ENCODE peak calls at places on chromosomes 6 and 20, in seven cellular contexts. One of them, this sample, is unnamed.

GRCh38 chr6:17393335-17394191 is at the start of gene CAP2:
- DNase-seq in OCI-LY7: no peak
- DNase-seq in right cardiac atrium: peak; percentile 61
- DNase-seq in tibial nerve: no peak
- DNase-seq in stomach: peak; percentile 28
- DNase-seq in PC-3: peak; percentile 74
- DNase-seq in left ventricle myocardium inferior: peak; percentile 68
- DNase-seq in this sample: peak; percentile 77

GRCh38 chr6:126228001-126228791 is 111.7 kb upstream of the CENPW start:
- DNase-seq in PC-3: no peak
- DNase-seq in stomach: no peak
- DNase-seq in left ventricle myocardium inferior: no peak
- DNase-seq in right cardiac atrium: no peak
- DNase-seq in tibial nerve: no peak
- DNase-seq in OCI-LY7: no peak
- DNase-seq in this sample: no peak

GRCh38 chr6:44058617-44059358 is 68.5 kb downstream of the MRPL14 start:
- DNase-seq in PC-3: peak; percentile 98
- DNase-seq in left ventricle myocardium inferior: peak; percentile 77
- DNase-seq in stomach: peak; percentile 74
- DNase-seq in OCI-LY7: no peak
- DNase-seq in tibial nerve: peak; percentile 46
- DNase-seq in right cardiac atrium: peak; percentile 91
- DNase-seq in this sample: peak; percentile 95

GRCh38 chr6:160883999-160884398 is 107.6 kb upstream of the MAP3K4 start:
- DNase-seq in left ventricle myocardium inferior: no peak
- DNase-seq in tibial nerve: no peak
- DNase-seq in right cardiac atrium: no peak
- DNase-seq in OCI-LY7: no peak
- DNase-seq in PC-3: no peak
- DNase-seq in stomach: no peak
- DNase-seq in this sample: no peak

GRCh38 chr20:57627972-57628650 is 7.9 kb upstream of the ZBP1 start:
- DNase-seq in OCI-LY7: peak; percentile 79
- DNase-seq in left ventricle myocardium inferior: peak; percentile 61
- DNase-seq in tibial nerve: peak; percentile 37
- DNase-seq in PC-3: peak; percentile 51
- DNase-seq in stomach: no peak
- DNase-seq in right cardiac atrium: no peak
- DNase-seq in this sample: peak; percentile 69

GRCh38 chr6:44969446-44970175 is 358.5 kb upstream of the RUNX2 start:
- DNase-seq in OCI-LY7: no peak
- DNase-seq in left ventricle myocardium inferior: no peak
- DNase-seq in right cardiac atrium: no peak
- DNase-seq in tibial nerve: no peak
- DNase-seq in stomach: no peak
- DNase-seq in PC-3: no peak
- DNase-seq in this sample: no peak

GRCh38 chr6:56528412-56528841 is 114.3 kb downstream of the DST start:
- DNase-seq in right cardiac atrium: no peak
- DNase-seq in OCI-LY7: no peak
- DNase-seq in stomach: no peak
- DNase-seq in PC-3: peak; percentile 87
- DNase-seq in tibial nerve: no peak
- DNase-seq in left ventricle myocardium inferior: no peak
- DNase-seq in this sample: no peak

GRCh38 chr20:51156041-51156795 is 133.3 kb upstream of the KCNG1 start:
- DNase-seq in stomach: no peak
- DNase-seq in PC-3: no peak
- DNase-seq in OCI-LY7: no peak
- DNase-seq in right cardiac atrium: no peak
- DNase-seq in left ventricle myocardium inferior: no peak
- DNase-seq in tibial nerve: no peak
- DNase-seq in this sample: no peak

GRCh38 chr6:140436023-140436811 is 1061.8 kb upstream of the CITED2 start:
- DNase-seq in PC-3: no peak
- DNase-seq in OCI-LY7: no peak
- DNase-seq in left ventricle myocardium inferior: no peak
- DNase-seq in right cardiac atrium: no peak
- DNase-seq in stomach: no peak
- DNase-seq in tibial nerve: no peak
- DNase-seq in this sample: no peak

GRCh38 chr6:154653853-154654252 is 79.4 kb upstream of the SCAF8 start:
- DNase-seq in OCI-LY7: no peak
- DNase-seq in tibial nerve: no peak
- DNase-seq in right cardiac atrium: peak; percentile 20
- DNase-seq in left ventricle myocardium inferior: no peak
- DNase-seq in PC-3: peak; percentile 48
- DNase-seq in stomach: no peak
- DNase-seq in this sample: no peak

GRCh38 chr20:16064991-16065707 is 508.1 kb downstream of the KIF16B start:
- DNase-seq in tibial nerve: no peak
- DNase-seq in right cardiac atrium: no peak
- DNase-seq in stomach: no peak
- DNase-seq in left ventricle myocardium inferior: no peak
- DNase-seq in OCI-LY7: no peak
- DNase-seq in PC-3: no peak
- DNase-seq in this sample: no peak

GRCh38 chr20:46023148-46023484 is 5.9 kb upstream of the SLC12A5 start:
- DNase-seq in tibial nerve: no peak
- DNase-seq in right cardiac atrium: no peak
- DNase-seq in OCI-LY7: no peak
- DNase-seq in stomach: no peak
- DNase-seq in left ventricle myocardium inferior: no peak
- DNase-seq in PC-3: no peak
- DNase-seq in this sample: no peak

GRCh38 chr6:152598421-152598820 is 38.7 kb downstream of the SYNE1 start:
- DNase-seq in stomach: no peak
- DNase-seq in right cardiac atrium: no peak
- DNase-seq in PC-3: no peak
- DNase-seq in tibial nerve: no peak
- DNase-seq in left ventricle myocardium inferior: no peak
- DNase-seq in OCI-LY7: no peak
- DNase-seq in this sample: no peak

GRCh38 chr6:75602164-75602896 is 650 bp downstream of the SENP6 start:
- DNase-seq in OCI-LY7: peak; percentile 64
- DNase-seq in PC-3: no peak
- DNase-seq in tibial nerve: no peak
- DNase-seq in stomach: peak; percentile 47
- DNase-seq in left ventricle myocardium inferior: peak; percentile 45
- DNase-seq in right cardiac atrium: peak; percentile 43
- DNase-seq in this sample: peak; percentile 59

GRCh38 chr20:6612615-6612917 is 154.9 kb upstream of the BMP2 start:
- DNase-seq in PC-3: no peak
- DNase-seq in stomach: no peak
- DNase-seq in left ventricle myocardium inferior: no peak
- DNase-seq in right cardiac atrium: no peak
- DNase-seq in OCI-LY7: no peak
- DNase-seq in tibial nerve: no peak
- DNase-seq in this sample: no peak

GRCh38 chr6:101208152-101208551 is 185.4 kb upstream of the GRIK2 start:
- DNase-seq in stomach: no peak
- DNase-seq in PC-3: no peak
- DNase-seq in left ventricle myocardium inferior: no peak
- DNase-seq in OCI-LY7: no peak
- DNase-seq in tibial nerve: no peak
- DNase-seq in right cardiac atrium: no peak
- DNase-seq in this sample: no peak

GRCh38 chr20:61771805-61772350 is 293.8 kb downstream of the TAF4 start:
- DNase-seq in tibial nerve: no peak
- DNase-seq in OCI-LY7: no peak
- DNase-seq in left ventricle myocardium inferior: no peak
- DNase-seq in right cardiac atrium: no peak
- DNase-seq in PC-3: no peak
- DNase-seq in stomach: no peak
- DNase-seq in this sample: peak; percentile 43

GRCh38 chr6:152206072-152206818 is 398.8 kb downstream of the ESR1 start:
- DNase-seq in left ventricle myocardium inferior: peak; percentile 26
- DNase-seq in tibial nerve: no peak
- DNase-seq in OCI-LY7: peak; percentile 32
- DNase-seq in stomach: peak; percentile 29
- DNase-seq in right cardiac atrium: peak; percentile 34
- DNase-seq in PC-3: peak; percentile 9
- DNase-seq in this sample: peak; percentile 58

GRCh38 chr20:24470031-24470781 is 777 bp downstream of the SYNDIG1 start:
- DNase-seq in right cardiac atrium: no peak
- DNase-seq in PC-3: no peak
- DNase-seq in stomach: no peak
- DNase-seq in left ventricle myocardium inferior: no peak
- DNase-seq in OCI-LY7: no peak
- DNase-seq in tibial nerve: no peak
- DNase-seq in this sample: no peak

GRCh38 chr20:48733296-48733790 is 94.5 kb downstream of the PREX1 start:
- DNase-seq in PC-3: no peak
- DNase-seq in right cardiac atrium: no peak
- DNase-seq in left ventricle myocardium inferior: no peak
- DNase-seq in tibial nerve: no peak
- DNase-seq in OCI-LY7: peak; percentile 24
- DNase-seq in stomach: no peak
- DNase-seq in this sample: no peak

GRCh38 chr6:44696099-44696498 is 308.6 kb downstream of the CDC5L start:
- DNase-seq in right cardiac atrium: no peak
- DNase-seq in tibial nerve: no peak
- DNase-seq in left ventricle myocardium inferior: no peak
- DNase-seq in OCI-LY7: no peak
- DNase-seq in PC-3: peak; percentile 25
- DNase-seq in stomach: no peak
- DNase-seq in this sample: no peak

GRCh38 chr6:22146581-22147468 is 150.0 kb downstream of the PRL start:
- DNase-seq in OCI-LY7: no peak
- DNase-seq in stomach: no peak
- DNase-seq in left ventricle myocardium inferior: no peak
- DNase-seq in PC-3: no peak
- DNase-seq in tibial nerve: no peak
- DNase-seq in right cardiac atrium: no peak
- DNase-seq in this sample: no peak

GRCh38 chr20:13212750-13213149 is 8.3 kb upstream of the ISM1 start:
- DNase-seq in left ventricle myocardium inferior: no peak
- DNase-seq in right cardiac atrium: no peak
- DNase-seq in PC-3: no peak
- DNase-seq in OCI-LY7: no peak
- DNase-seq in tibial nerve: no peak
- DNase-seq in stomach: no peak
- DNase-seq in this sample: no peak

GRCh38 chr6:168113226-168113625 is 34.2 kb upstream of the FRMD1 start:
- DNase-seq in right cardiac atrium: no peak
- DNase-seq in tibial nerve: no peak
- DNase-seq in stomach: no peak
- DNase-seq in left ventricle myocardium inferior: no peak
- DNase-seq in PC-3: no peak
- DNase-seq in OCI-LY7: no peak
- DNase-seq in this sample: no peak

GRCh38 chr6:157759028-157759427 is 64.0 kb upstream of the SNX9 start:
- DNase-seq in right cardiac atrium: no peak
- DNase-seq in stomach: no peak
- DNase-seq in left ventricle myocardium inferior: no peak
- DNase-seq in tibial nerve: no peak
- DNase-seq in PC-3: peak; percentile 30
- DNase-seq in OCI-LY7: no peak
- DNase-seq in this sample: no peak

GRCh38 chr6:73722318-73723060 is 26.5 kb downstream of the CD109 start:
- DNase-seq in stomach: no peak
- DNase-seq in OCI-LY7: no peak
- DNase-seq in PC-3: peak; percentile 39
- DNase-seq in tibial nerve: no peak
- DNase-seq in right cardiac atrium: no peak
- DNase-seq in left ventricle myocardium inferior: no peak
- DNase-seq in this sample: no peak

GRCh38 chr20:23106271-23106851 is 20.2 kb upstream of the CD93 start:
- DNase-seq in left ventricle myocardium inferior: no peak
- DNase-seq in OCI-LY7: no peak
- DNase-seq in PC-3: peak; percentile 4
- DNase-seq in tibial nerve: no peak
- DNase-seq in right cardiac atrium: peak; percentile 15
- DNase-seq in stomach: no peak
- DNase-seq in this sample: no peak

DNA sequence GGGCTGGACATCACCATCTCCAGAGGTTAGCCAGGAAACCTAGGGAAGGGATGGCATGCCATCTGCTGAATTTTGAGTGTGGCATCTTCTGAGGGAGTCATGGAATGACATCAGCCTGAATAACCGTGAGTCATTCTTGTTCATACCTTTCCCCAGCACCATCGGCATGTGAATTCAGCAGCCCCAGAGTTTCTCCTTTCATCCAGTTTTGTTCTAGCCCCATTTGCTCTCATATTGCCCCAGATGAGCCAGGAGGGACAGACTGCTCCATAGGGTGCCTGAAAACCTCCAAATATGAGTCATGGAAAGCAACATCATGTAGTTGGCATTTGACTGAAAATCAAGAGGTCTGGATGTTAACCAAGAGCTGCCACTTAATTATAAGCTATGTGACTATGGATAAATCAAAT is 219.2 kb upstream of the SGK1 start:
- DNase-seq in tibial nerve: no peak
- DNase-seq in OCI-LY7: no peak
- DNase-seq in right cardiac atrium: no peak
- DNase-seq in PC-3: peak; percentile 93
- DNase-seq in left ventricle myocardium inferior: no peak
- DNase-seq in stomach: no peak
- DNase-seq in this sample: no peak
- H3K4me3 ChIP-seq in tibial nerve: no peak overlapping the region
- H3K4me3 ChIP-seq in OCI-LY7: no peak overlapping the region
- H3K4me3 ChIP-seq in right cardiac atrium: no peak overlapping the region
- H3K4me3 ChIP-seq in PC-3: no peak overlapping the region
- H3K4me3 ChIP-seq in left ventricle myocardium inferior: no peak overlapping the region
- H3K4me3 ChIP-seq in stomach: no peak overlapping the region
- H3K4me3 ChIP-seq in this sample: no peak overlapping the region

GRCh38 chr6:119034827-119035458 is 43.5 kb downstream of the FAM184A start:
- DNase-seq in PC-3: no peak
- DNase-seq in tibial nerve: no peak
- DNase-seq in left ventricle myocardium inferior: no peak
- DNase-seq in right cardiac atrium: no peak
- DNase-seq in OCI-LY7: no peak
- DNase-seq in stomach: no peak
- DNase-seq in this sample: no peak
- H3K4me1 ChIP-seq in PC-3: no peaks in the 10 kb centered on the region
- H3K4me1 ChIP-seq in tibial nerve: no peaks in the 10 kb centered on the region
- H3K4me1 ChIP-seq in left ventricle myocardium inferior: peaks cover 17% of the 10 kb centered on the region
- H3K4me1 ChIP-seq in right cardiac atrium: no peaks in the 10 kb centered on the region
- H3K4me1 ChIP-seq in OCI-LY7: no peaks in the 10 kb centered on the region
- H3K4me1 ChIP-seq in stomach: no peaks in the 10 kb centered on the region
- H3K4me1 ChIP-seq in this sample: no peaks in the 10 kb centered on the region

DNA sequence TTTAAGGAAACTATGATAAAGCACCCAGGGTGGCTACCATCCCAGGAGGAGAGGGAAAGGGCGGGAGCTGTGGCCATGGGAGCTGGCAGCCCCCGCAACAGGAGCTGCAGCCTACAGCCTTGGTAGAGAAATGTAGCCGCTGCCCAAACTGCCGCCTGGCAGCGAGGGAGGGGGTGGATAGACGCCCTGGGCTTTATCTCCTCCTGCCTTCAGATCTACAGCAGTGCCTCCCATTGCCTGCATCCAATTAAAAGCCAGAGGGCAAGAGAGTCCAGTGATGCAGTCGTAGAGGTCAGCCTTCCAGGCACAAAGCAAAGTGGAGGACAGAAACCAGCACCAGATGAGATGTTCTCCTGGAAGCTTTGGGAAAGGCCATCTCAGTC is 35.0 kb upstream of the ZFAND3 start:
- DNase-seq in stomach: no peak
- DNase-seq in OCI-LY7: no peak
- DNase-seq in tibial nerve: no peak
- DNase-seq in left ventricle myocardium inferior: no peak
- DNase-seq in right cardiac atrium: no peak
- DNase-seq in PC-3: no peak
- DNase-seq in this sample: no peak
- H3K4me3 ChIP-seq in stomach: peak overlapping the region; percentile 44
- H3K4me3 ChIP-seq in OCI-LY7: no peak overlapping the region
- H3K4me3 ChIP-seq in tibial nerve: peak overlapping the region; percentile 66
- H3K4me3 ChIP-seq in left ventricle myocardium inferior: peak overlapping the region; percentile 68
- H3K4me3 ChIP-seq in right cardiac atrium: peak overlapping the region; percentile 62
- H3K4me3 ChIP-seq in PC-3: no peak overlapping the region
- H3K4me3 ChIP-seq in this sample: no peak overlapping the region

GRCh38 chr6:90074161-90074560 is 179.9 kb downstream of the GJA10 start:
- DNase-seq in OCI-LY7: no peak
- DNase-seq in tibial nerve: no peak
- DNase-seq in right cardiac atrium: no peak
- DNase-seq in left ventricle myocardium inferior: no peak
- DNase-seq in PC-3: peak; percentile 14
- DNase-seq in stomach: no peak
- DNase-seq in this sample: no peak
- H3K4me1 ChIP-seq in OCI-LY7: peaks cover 7% of the 10 kb centered on the region
- H3K4me1 ChIP-seq in tibial nerve: peaks cover 31% of the 10 kb centered on the region
- H3K4me1 ChIP-seq in right cardiac atrium: no peaks in the 10 kb centered on the region
- H3K4me1 ChIP-seq in left ventricle myocardium inferior: no peaks in the 10 kb centered on the region
- H3K4me1 ChIP-seq in PC-3: no peaks in the 10 kb centered on the region
- H3K4me1 ChIP-seq in stomach: no peaks in the 10 kb centered on the region
- H3K4me1 ChIP-seq in this sample: no peaks in the 10 kb centered on the region